ENCODE peak calls at places on chromosome 13, in six cellular contexts. R is NCI-H510A, G is NCI-H187, D is substantia nigra, C is progenitor cell of endocrine pancreas, N is psoas muscle. S is an unnamed sample.

GRCh38 chr13:67048084-67048792 is 181.9 kb downstream of the PCDH9 start:
- DNase-seq in C (no peak), G (no peak), N (no peak), R (no peak), D (no peak), S (no peak)

GRCh38 chr13:26220575-26220974 is 1.5 kb downstream of the RNF6 start:
- DNase-seq in G (no peak), D (no peak), R (no peak), N (no peak), C (no peak), S (no peak)

GRCh38 chr13:23467048-23467931 is 33.8 kb upstream of the SACS start:
- DNase-seq in C (no peak), N (no peak), D (no peak), R (no peak), G (no peak), S (no peak)

GRCh38 chr13:87128006-87128405 is 543.2 kb upstream of the SLITRK5 start:
- DNase-seq in C (no peak), D (no peak), R (no peak), N (no peak), G (no peak), S (peak)

GRCh38 chr13:51914137-51914493 is 52.3 kb downstream of the CCDC70 start:
- DNase-seq in D (no peak), N (no peak), C (no peak), R (no peak), G (peak), S (no peak)

GRCh38 chr13:98672947-98673545 is 79.4 kb downstream of the SLC15A1 start:
- DNase-seq in D (peak), N (peak), C (peak), R (no peak), G (peak), S (peak)

GRCh38 chr13:65416784-65417183 is 1813.4 kb downstream of the PCDH9 start:
- DNase-seq in N (no peak), C (no peak), G (no peak), R (no peak), D (no peak), S (no peak)

GRCh38 chr13:28476919-28477708 is 17.8 kb downstream of the FLT1 start:
- DNase-seq in R (no peak), C (no peak), N (no peak), D (no peak), G (no peak), S (no peak)

GRCh38 chr13:51148223-51148951 is 37.3 kb upstream of the C13orf42 start:
- DNase-seq in R (no peak), N (no peak), C (no peak), G (no peak), D (no peak), S (no peak)

GRCh38 chr13:31049833-31050232 is 111.9 kb downstream of the HSPH1 start:
- DNase-seq in N (peak), R (no peak), D (no peak), G (no peak), C (no peak), S (no peak)

GRCh38 chr13:27960362-27961226 is 8.5 kb downstream of the CDX2 start:
- DNase-seq in R (peak), C (peak), G (no peak), D (no peak), N (peak), S (no peak)

GRCh38 chr13:72986197-72986596 is 72.6 kb upstream of the KLF5 start:
- DNase-seq in R (no peak), N (no peak), D (no peak), G (no peak), C (no peak), S (no peak)

GRCh38 chr13:43879323-43880181 is at the start of the genes CCDC122 and LACC1:
- DNase-seq in R (peak), D (peak), C (peak), N (peak), G (peak), S (no peak)

GRCh38 chr13:113004126-113004525 is 35.1 kb downstream of the MCF2L start:
- DNase-seq in R (no peak), C (no peak), D (no peak), N (no peak), G (no peak), S (no peak)

GRCh38 chr13:48160879-48161278 is 66.0 kb upstream of the MED4 start:
- DNase-seq in D (no peak), C (no peak), N (peak), G (no peak), R (no peak), S (no peak)

GRCh38 chr13:35598790-35599369 is 122.4 kb upstream of the MAB21L1 start:
- DNase-seq in C (no peak), G (no peak), R (no peak), D (no peak), N (no peak), S (no peak)

GRCh38 chr13:46146898-46147297 is 35.1 kb downstream of the LCP1 start:
- DNase-seq in G (no peak), C (no peak), D (peak), N (no peak), R (no peak), S (peak)

GRCh38 chr13:66675620-66676019 is 554.5 kb downstream of the PCDH9 start:
- DNase-seq in D (no peak), G (no peak), C (no peak), R (no peak), N (no peak), S (peak)

GRCh38 chr13:27971776-27972618 is 2.9 kb upstream of the CDX2 start:
- DNase-seq in N (no peak), D (no peak), R (no peak), G (no peak), C (no peak), S (no peak)

GRCh38 chr13:76048126-76048525 is 412.0 kb downstream of the LMO7 start:
- DNase-seq in C (no peak), G (no peak), R (no peak), N (no peak), D (no peak), S (no peak)

GRCh38 chr13:92719868-92720267 is 506.7 kb upstream of the GPC6 start:
- DNase-seq in R (peak), D (no peak), N (no peak), G (peak), C (no peak), S (no peak)

GRCh38 chr13:26557393-26558073 is at the start of gene WASF3:
- DNase-seq in N (peak), G (peak), D (peak), C (peak), R (peak), S (peak)

GRCh38 chr13:59531571-59532091 is 632.1 kb downstream of the DIAPH3 start:
- DNase-seq in N (peak), R (peak), C (no peak), G (no peak), D (peak), S (peak)

GRCh38 chr13:76972430-76972829 is 19.5 kb upstream of the CLN5 start:
- DNase-seq in D (no peak), N (no peak), C (no peak), R (no peak), G (no peak), S (no peak)

GRCh38 chr13:104616990-104617389 is 1550.8 kb upstream of the SLC10A2 start:
- DNase-seq in D (no peak), N (no peak), R (no peak), C (no peak), G (no peak), S (no peak)

GRCh38 chr13:23739597-23739996 is 149.6 kb downstream of the MIPEP start:
- DNase-seq in N (no peak), R (peak), D (no peak), C (no peak), G (no peak), S (no peak)

GRCh38 chr13:33262997-33263396 is 22.6 kb downstream of the STARD13 start:
- DNase-seq in D (no peak), G (no peak), R (no peak), C (no peak), N (no peak), S (peak)

GRCh38 chr13:74629985-74630384 is 495.8 kb upstream of the KLF12 start:
- DNase-seq in G (no peak), R (no peak), D (no peak), N (no peak), C (no peak), S (no peak)

GRCh38 chr13:111005808-111006494 is 91.1 kb upstream of the ANKRD10 start:
- DNase-seq in C (no peak), N (peak), G (no peak), R (no peak), D (no peak), S (peak)

GRCh38 chr13:23505007-23505406 is 65.2 kb upstream of the TNFRSF19 start:
- DNase-seq in G (no peak), C (no peak), D (no peak), R (no peak), N (no peak), S (no peak)

GRCh38 chr13:33349996-33350826 is 64.7 kb upstream of the STARD13 start:
- DNase-seq in D (no peak), R (no peak), C (peak), N (peak), G (no peak), S (peak)

GRCh38 chr13:30464496-30465351 is 1.0 kb downstream of the HMGB1 start:
- DNase-seq in N (peak), R (peak), G (no peak), D (peak), C (peak), S (peak)

GRCh38 chr13:75876371-75877050 is 240.4 kb downstream of the LMO7 start:
- DNase-seq in C (peak), D (peak), G (no peak), N (peak), R (peak), S (peak)

GRCh38 chr13:27461940-27462584 is 11.7 kb upstream of the MTIF3 start:
- DNase-seq in D (no peak), R (no peak), N (no peak), G (no peak), C (no peak), S (no peak)

GRCh38 chr13:46172531-46172991 is 9.4 kb downstream of the LCP1 start:
- DNase-seq in R (no peak), C (no peak), N (no peak), D (no peak), G (no peak), S (peak)